ENCODE peak calls at places on chromosomes 16 and 17, in four cellular contexts. A is gastrocnemius medialis, Q is Peyer's patch, F is H9. I is an unnamed sample.

GRCh38 chr16:473046-474043 is 47.9 kb downstream of the RAB11FIP3 start:
- DNase-seq in A (no peak), Q (no peak), F (no peak), I (no peak)

GRCh38 chr16:51759329-51759728 is 608.3 kb upstream of the SALL1 start:
- DNase-seq in F (no peak), A (no peak), Q (no peak), I (no peak)

GRCh38 chr17:57761887-57762286 is 16.8 kb upstream of the CCDC182 start:
- DNase-seq in A (no peak), F (peak; percentile 52), Q (no peak), I (no peak)

GRCh38 chr17:7217113-7217987 is 2.3 kb downstream of the DLG4 start:
- DNase-seq in A (no peak), Q (no peak), F (peak; percentile 75), I (peak; percentile 91)

GRCh38 chr17:68456529-68457167 is 648 bp downstream of the WIPI1 start:
- DNase-seq in A (peak; percentile 89), F (peak; percentile 96), Q (peak; percentile 79), I (peak; percentile 92)

GRCh38 chr16:64589836-64590235 is 532.0 kb downstream of the CDH11 start:
- DNase-seq in F (no peak), Q (no peak), A (no peak), I (no peak)

GRCh38 chr16:27851586-27851985 is 211.9 kb downstream of the GSG1L start:
- DNase-seq in F (no peak), Q (no peak), A (no peak), I (peak; percentile 36)

GRCh38 chr16:30366511-30366910 is 3.8 kb downstream of the TBC1D10B start:
- DNase-seq in A (no peak), Q (no peak), F (no peak), I (no peak)

GRCh38 chr16:50261707-50262235 is 4.6 kb upstream of the ADCY7 start:
- DNase-seq in A (no peak), Q (peak; percentile 35), F (no peak), I (peak; percentile 61)

GRCh38 chr16:69839798-69840409 is 77.8 kb downstream of the WWP2 start:
- DNase-seq in Q (peak; percentile 87), F (no peak), A (peak; percentile 85), I (no peak)

GRCh38 chr16:77585379-77585778 is 136.9 kb upstream of the NUDT7 start:
- DNase-seq in F (no peak), A (no peak), Q (no peak), I (no peak)

GRCh38 chr16:4513881-4514280 is 24.7 kb downstream of the CDIP1 start:
- DNase-seq in F (no peak), Q (no peak), A (no peak), I (no peak)
- H3K27ac ChIP-seq in F (no peak overlapping the region), Q (peak overlapping the region; percentile 73), A (peak overlapping the region; percentile 69), I (peak overlapping the region; percentile 61)

GRCh38 chr17:75842963-75843576 is 1.1 kb downstream of the UNC13D start:
- DNase-seq in Q (no peak), A (no peak), F (peak; percentile 34), I (no peak)
- H3K27ac ChIP-seq in Q (peak overlapping the region; percentile 81), A (no peak overlapping the region), F (no peak overlapping the region), I (no peak overlapping the region)

DNA sequence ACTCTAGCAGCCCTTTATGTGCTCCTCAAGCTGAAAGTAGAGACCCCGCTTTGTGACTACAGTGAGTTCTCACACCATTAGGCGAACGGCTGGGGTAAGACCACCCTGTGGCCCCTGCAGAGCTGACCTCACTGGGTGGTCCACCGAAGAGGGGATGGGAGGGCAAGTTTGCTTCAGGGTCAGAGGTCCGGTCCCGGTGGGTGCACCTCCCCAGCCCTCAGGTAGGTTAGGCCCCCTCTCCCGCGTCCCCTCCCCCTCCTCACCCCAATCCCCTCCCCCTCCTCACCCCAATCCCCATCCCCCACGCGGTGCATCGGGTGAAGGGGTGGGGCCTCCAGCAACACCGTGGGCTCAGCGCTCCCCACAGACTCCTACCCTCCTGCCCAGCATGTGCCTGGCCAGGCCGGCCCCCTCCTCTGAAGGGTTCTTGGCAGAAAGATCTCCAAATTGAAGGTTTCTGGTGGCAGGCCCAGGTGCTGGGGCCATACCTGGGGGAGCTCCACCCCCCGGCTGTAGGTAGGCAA is 13.4 kb downstream of the MCRIP1 start:
- DNase-seq in Q (no peak), F (no peak), A (no peak), I (no peak)
- H3K27ac ChIP-seq in Q (no peak overlapping the region), F (no peak overlapping the region), A (no peak overlapping the region), I (no peak overlapping the region)

DNA sequence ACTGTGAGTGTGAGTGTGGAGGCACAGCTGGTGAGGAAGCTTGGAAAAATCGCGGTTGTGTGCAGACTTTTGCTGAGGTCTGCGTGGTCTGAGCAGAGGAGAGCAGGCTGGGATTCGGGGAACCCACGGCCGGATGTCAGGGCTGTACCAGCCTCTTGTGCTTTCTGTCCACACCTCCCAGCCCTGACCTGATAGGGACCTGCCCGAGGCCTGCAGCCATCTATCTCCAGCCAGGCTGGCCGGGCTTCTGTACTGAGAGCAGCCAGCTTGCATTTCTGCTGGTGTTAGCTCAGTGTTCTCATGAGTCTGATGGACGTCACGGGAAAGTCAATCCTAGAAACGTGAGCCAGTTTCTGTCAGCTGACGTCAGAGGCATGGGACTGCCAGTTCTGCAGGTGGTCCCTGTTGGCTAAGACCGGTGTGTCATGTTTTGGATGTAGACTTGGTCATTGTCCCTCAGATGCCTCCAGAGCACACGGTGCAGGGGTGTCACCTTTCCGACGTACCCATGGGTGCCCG is 72.8 kb upstream of the ZNF750 start:
- DNase-seq in Q (no peak), A (peak; percentile 98), F (no peak), I (no peak)
- H3K27ac ChIP-seq in Q (no peak overlapping the region), A (peak overlapping the region; percentile 86), F (no peak overlapping the region), I (no peak overlapping the region)

DNA sequence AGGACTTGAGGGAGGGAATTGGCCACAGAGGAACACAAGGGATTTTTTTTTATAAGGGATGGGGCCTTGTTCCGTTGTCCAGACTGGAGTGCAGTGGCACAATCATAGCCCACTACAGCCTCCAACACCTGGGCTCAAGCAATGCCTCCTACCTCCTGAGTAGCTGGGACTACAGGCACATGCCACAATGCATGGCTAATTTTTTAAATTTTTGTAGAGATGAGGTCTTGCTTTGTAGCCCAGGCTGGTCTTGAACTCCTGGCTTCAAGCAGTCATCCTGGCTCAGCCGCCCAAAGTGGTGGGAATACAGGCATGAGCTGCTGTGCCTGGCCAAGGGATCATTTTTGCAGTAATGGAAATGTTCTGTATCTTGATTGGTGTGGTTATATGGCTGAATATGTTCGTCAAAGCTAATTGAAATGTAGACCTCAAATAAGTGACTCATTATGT is 56.9 kb downstream of the VMP1 start:
- DNase-seq in F (no peak), A (no peak), Q (no peak), I (no peak)
- H3K27ac ChIP-seq in F (no peak overlapping the region), A (no peak overlapping the region), Q (no peak overlapping the region), I (no peak overlapping the region)

GRCh38 chr17:18256776-18257175 is 1.8 kb downstream of the FLII start:
- DNase-seq in A (no peak), F (no peak), Q (no peak), I (no peak)
- H3K27ac ChIP-seq in A (peak overlapping the region; percentile 98), F (no peak overlapping the region), Q (no peak overlapping the region), I (peak overlapping the region; percentile 97)

DNA sequence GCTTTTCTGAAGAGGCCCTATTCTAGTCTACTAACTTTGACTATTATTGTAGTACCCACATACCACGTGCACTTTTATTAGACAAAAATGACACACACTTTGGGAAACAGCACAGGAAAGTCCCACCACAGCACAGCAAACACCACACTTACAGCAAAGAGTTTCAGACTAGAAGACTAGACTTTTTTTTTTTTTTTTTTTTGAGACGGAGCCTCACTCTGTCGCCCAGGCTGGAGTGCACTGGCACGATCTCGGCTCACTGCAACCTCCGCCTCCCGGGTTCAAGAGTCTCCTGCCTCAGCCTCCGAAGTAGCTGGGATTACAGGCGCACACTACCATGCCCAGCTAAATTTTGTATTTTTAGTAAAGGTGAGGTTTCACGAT is 20.1 kb downstream of the YWHAE start:
- DNase-seq in A (no peak), Q (no peak), F (no peak), I (no peak)
- H3K27ac ChIP-seq in A (peak overlapping the region; percentile 64), Q (no peak overlapping the region), F (no peak overlapping the region), I (peak overlapping the region; percentile 37)

DNA sequence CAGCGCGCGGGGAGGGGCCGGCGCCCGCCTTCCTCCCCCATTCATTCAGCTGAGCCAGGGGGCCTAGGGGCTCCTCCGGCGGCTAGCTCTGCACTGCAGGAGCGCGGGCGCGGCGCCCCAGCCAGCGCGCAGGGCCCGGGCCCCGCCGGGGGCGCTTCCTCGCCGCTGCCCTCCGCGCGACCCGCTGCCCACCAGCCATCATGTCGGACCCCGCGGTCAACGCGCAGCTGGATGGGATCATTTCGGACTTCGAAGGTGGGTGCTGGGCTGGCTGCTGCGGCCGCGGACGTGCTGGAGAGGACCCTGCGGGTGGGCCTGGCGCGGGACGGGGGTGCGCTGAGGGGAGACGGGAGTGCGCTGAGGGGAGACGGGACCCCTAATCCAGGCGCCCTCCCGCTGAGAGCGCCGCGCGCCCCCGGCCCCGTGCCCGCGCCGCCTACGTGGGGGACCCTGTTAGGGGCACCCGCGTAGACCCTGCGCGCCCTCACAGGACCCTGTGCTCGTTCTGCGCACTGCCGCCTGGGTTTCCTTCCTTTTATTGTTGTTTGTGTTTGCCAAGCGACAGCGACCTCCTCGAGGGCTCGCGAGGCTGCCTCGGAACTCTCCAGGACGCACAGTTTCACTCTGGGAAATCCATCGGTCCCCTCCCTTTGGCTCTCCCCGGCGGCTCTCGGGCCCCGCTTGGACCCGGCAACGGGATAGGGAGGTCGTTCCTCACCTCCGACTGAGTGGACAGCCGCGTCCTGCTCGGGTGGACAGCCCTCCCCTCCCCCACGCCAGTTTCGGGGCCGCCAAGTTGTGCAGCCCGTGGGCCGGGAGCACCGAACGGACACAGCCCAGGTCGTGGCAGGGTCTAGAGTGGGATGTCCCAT is 232.8 kb downstream of the SEC14L1 start:
- DNase-seq in A (no peak), F (peak; percentile 67), Q (no peak), I (peak; percentile 77)
- H3K27ac ChIP-seq in A (peak overlapping the region; percentile 96), F (no peak overlapping the region), Q (peak overlapping the region; percentile 93), I (peak overlapping the region; percentile 99)

GRCh38 chr16:9047689-9048301 is 43.6 kb upstream of the HAPSTR1 start:
- DNase-seq in Q (peak; percentile 64), F (peak; percentile 83), A (peak; percentile 96), I (peak; percentile 95)
- H3K27ac ChIP-seq in Q (peak overlapping the region; percentile 75), F (peak overlapping the region; percentile 15), A (peak overlapping the region; percentile 84), I (peak overlapping the region; percentile 77)

GRCh38 chr16:3115561-3115960 is 3.2 kb downstream of the ZNF205 start:
- DNase-seq in A (no peak), Q (no peak), F (peak; percentile 86), I (no peak)
- H3K27ac ChIP-seq in A (no peak overlapping the region), Q (no peak overlapping the region), F (no peak overlapping the region), I (no peak overlapping the region)